ENCODE peak calls at places on chromosome 12, in four cellular contexts. K, N, J and Y are unnamed samples.

GRCh38 chr12:7907009-7907408 is 29.0 kb downstream of the SLC2A3 start:
- DNase-seq in K (no peak), N (no peak), J (peak; percentile 33), Y (peak; percentile 41)

GRCh38 chr12:115756271-115756670 is 521.2 kb downstream of the MED13L start:
- DNase-seq in K (no peak), N (no peak), J (no peak), Y (no peak)

GRCh38 chr12:130956456-130957303 is 3.0 kb downstream of the ADGRD1 start:
- DNase-seq in K (no peak), N (no peak), J (no peak), Y (no peak)

GRCh38 chr12:46787496-46788055 is 38.2 kb downstream of the SLC38A4 start:
- DNase-seq in K (no peak), N (no peak), J (no peak), Y (peak; percentile 49)

GRCh38 chr12:101592448-101592847 is 2.3 kb upstream of the MYBPC1 start:
- DNase-seq in K (no peak), N (no peak), J (no peak), Y (no peak)

GRCh38 chr12:10623131-10623530 is 9.7 kb upstream of the MAGOHB start:
- DNase-seq in K (no peak), N (no peak), J (no peak), Y (no peak)

GRCh38 chr12:34190054-34190453 is 167.8 kb downstream of the ALG10 start:
- DNase-seq in K (no peak), N (no peak), J (no peak), Y (no peak)

GRCh38 chr12:66495709-66496108 is 183.2 kb downstream of the GRIP1 start:
- DNase-seq in K (no peak), N (no peak), J (no peak), Y (no peak)

GRCh38 chr12:3335078-3335487 is 155.9 kb upstream of the PRMT8 start:
- DNase-seq in K (no peak), N (no peak), J (no peak), Y (no peak)

GRCh38 chr12:46553911-46554310 is 181.3 kb upstream of the SLC38A2 start:
- DNase-seq in K (no peak), N (no peak), J (no peak), Y (peak; percentile 86)

GRCh38 chr12:22410497-22410896 is 76.0 kb upstream of the ST8SIA1 start:
- DNase-seq in K (no peak), N (no peak), J (no peak), Y (no peak)

GRCh38 chr12:130281157-130281799 is 56.4 kb upstream of the PIWIL1 start:
- DNase-seq in K (no peak), N (peak; percentile 38), J (peak; percentile 15), Y (peak; percentile 11)

GRCh38 chr12:104573-105081 is 38.1 kb downstream of the IQSEC3 start:
- DNase-seq in K (no peak), N (no peak), J (peak; percentile 26), Y (no peak)

GRCh38 chr12:74365178-74365964 is 172.3 kb upstream of the ATXN7L3B start:
- DNase-seq in K (no peak), N (no peak), J (no peak), Y (peak; percentile 11)

GRCh38 chr12:60704171-60704914 is 1108.5 kb downstream of the SLC16A7 start:
- DNase-seq in K (no peak), N (no peak), J (no peak), Y (no peak)

GRCh38 chr12:79547735-79548347 is 142.9 kb downstream of the PAWR start:
- DNase-seq in K (no peak), N (peak; percentile 33), J (peak; percentile 43), Y (peak; percentile 77)

GRCh38 chr12:57726151-57726883 is 12.2 kb downstream of the AGAP2 start:
- DNase-seq in K (no peak), N (peak; percentile 61), J (peak; percentile 87), Y (peak; percentile 86)
- TF ChIP-seq CTCF in K (peak; percentile 60), N (peak; percentile 62), J (peak; percentile 77), Y (peak; percentile 81)

DNA sequence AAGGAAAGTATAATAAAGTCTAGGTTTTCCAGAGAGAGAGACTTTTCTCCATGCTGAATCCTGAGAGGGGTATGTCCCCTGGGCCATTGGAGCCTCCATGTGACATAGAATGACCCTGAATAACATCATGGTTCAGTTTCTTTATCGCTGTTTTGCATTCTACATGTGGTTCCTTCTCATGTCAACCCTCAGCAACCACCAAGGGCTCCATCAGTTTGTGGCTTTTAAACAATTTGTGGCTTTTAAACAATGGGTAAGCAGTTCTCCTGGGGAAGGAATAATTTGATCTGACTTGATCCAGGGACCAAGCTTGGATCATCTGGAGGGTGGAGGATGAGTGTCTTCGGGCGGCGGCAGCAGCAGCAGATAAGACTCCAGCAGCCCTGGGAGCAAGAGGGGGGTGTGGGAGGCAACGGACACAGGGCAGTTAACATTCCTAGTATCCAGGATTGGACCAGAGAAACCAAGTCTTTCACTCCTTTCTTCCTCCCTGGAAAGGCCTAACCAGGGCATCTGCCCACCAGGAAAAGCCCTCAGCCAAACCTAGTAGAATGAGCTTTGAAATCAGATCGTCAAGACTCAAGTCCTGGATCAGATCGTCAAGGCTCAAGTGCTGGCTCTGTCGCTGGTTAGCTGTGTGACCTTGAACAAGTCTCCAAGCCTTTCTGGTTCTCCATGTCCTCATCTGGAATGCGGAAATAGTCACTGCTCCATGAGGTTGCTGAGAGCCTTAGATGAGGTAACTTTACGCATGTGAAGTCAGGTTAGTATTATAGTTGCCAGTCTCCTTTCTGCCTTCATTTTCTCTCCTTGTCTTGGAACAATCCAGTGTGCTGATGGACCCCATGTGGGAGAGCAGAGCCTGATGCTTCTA is 27.8 kb upstream of the FAM222A start:
- DNase-seq in K (no peak), N (no peak), J (no peak), Y (no peak)
- H3K4me3 ChIP-seq in K (no peak overlapping the region), N (no peak overlapping the region), J (no peak overlapping the region), Y (no peak overlapping the region)

DNA sequence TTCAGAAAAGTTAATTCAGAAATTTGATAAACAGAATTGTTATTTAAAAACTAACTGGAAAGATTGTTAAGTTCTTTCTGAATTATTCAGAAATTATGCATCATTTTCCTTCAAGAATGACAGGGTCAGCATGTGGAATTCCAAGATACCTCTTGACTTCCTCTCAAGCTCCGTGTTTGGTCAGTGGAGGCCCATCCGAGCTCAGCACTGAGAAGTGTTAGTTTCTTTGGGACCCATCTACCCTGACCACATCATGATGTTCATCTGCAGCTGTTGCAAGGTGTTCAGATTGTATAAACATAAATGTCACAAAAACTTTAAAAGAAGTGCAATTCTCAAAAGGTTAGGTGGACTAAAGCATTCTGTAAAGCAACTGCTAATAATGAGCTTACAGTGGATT is 33.7 kb downstream of the MDM2 start:
- DNase-seq in K (no peak), N (no peak), J (no peak), Y (no peak)
- TF ChIP-seq CTCF in K (no peak), N (no peak), J (no peak), Y (no peak)

DNA sequence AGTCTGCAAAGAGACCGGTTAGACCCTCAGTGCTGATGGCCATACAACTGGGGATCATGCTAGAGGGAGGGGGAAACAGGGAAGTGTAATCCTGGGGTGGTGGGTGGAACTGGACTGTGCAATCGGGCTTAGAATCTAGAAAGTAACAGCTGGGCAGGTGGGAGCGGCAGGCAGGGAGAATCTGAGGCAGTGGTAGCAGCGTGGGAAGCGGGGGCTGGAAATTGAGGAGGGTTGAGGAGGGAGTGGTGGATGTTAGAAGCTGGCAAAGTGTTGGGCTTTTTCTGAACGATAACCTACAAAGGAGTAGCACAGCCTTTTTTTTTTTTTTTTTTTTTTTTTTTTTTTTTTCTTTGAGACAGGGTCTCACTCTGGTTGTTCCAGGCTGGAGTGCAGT is 3.1 kb upstream of the IGFBP6 start:
- DNase-seq in K (no peak), N (no peak), J (no peak), Y (no peak)
- H3K4me3 ChIP-seq in K (no peak overlapping the region), N (no peak overlapping the region), J (no peak overlapping the region), Y (no peak overlapping the region)

GRCh38 chr12:122722347-122722746 is 5.7 kb upstream of the HCAR3 start:
- DNase-seq in K (no peak), N (no peak), J (no peak), Y (no peak)

GRCh38 chr12:122726056-122726558 is 4.5 kb downstream of the HCAR1 start:
- DNase-seq in K (no peak), N (no peak), J (no peak), Y (no peak)

GRCh38 chr12:122725452-122725851 is 5.2 kb downstream of the HCAR1 start:
- DNase-seq in K (no peak), N (no peak), J (no peak), Y (no peak)

GRCh38 chr12:122724641-122725243 is 5.9 kb downstream of the HCAR1 start:
- DNase-seq in K (no peak), N (no peak), J (no peak), Y (no peak)

DNA sequence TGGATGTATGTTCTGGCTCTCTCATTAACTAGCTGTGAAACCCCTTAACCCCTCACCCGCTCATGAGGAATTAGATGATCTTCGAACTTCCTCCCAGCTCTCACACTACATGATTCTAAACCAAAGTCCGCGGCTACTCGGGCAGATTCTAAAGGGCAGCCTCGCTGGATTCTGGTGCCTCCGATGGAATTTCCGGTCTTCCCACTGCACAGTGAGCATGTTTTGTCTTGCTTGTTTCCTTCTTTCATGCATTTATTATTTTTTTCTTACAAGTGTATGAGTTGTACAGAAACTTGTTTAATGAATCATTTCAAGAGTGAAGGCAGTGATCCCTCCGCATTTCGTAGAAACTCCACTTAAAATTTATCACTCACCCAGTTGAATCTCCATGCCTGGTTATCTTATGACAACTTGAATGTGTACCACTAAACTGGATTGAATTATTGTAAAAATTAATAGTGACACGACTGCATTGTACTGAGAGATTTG is 4.5 kb upstream of the HCAR3 start:
- DNase-seq in K (no peak), N (no peak), J (no peak), Y (no peak)
- TF ChIP-seq CTCF in K (no peak), N (no peak), J (no peak), Y (no peak)

GRCh38 chr12:25251749-25252148 is 1.0 kb upstream of the KRAS start:
- DNase-seq in K (no peak), N (no peak), J (no peak), Y (no peak)
- H3K4me3 ChIP-seq in K (peak overlapping the region; percentile 98), N (peak overlapping the region; percentile 85), J (peak overlapping the region; percentile 96), Y (peak overlapping the region; percentile 68)

DNA sequence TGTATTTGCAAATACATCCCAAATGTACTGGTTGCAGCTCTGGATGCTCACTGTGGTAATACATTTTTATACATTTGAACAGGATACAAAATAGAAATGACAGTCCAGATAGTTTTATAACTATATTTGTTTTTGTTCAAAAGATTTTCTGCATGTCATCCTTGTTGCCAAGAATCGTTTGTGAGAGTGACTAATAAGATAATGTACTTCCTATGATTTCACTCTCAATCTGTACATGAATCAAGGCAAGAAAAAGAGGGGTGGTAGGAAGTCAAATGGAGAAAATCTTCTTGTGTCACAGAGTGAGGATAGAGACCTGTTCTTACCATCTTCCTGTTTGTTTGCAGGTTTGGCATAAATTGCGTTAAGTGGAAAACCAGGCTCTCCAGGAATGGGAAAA is 13.9 kb downstream of the ARPC3 start:
- DNase-seq in K (no peak), N (no peak), J (no peak), Y (no peak)
- TF ChIP-seq CTCF in K (no peak), N (no peak), J (no peak), Y (no peak)

DNA sequence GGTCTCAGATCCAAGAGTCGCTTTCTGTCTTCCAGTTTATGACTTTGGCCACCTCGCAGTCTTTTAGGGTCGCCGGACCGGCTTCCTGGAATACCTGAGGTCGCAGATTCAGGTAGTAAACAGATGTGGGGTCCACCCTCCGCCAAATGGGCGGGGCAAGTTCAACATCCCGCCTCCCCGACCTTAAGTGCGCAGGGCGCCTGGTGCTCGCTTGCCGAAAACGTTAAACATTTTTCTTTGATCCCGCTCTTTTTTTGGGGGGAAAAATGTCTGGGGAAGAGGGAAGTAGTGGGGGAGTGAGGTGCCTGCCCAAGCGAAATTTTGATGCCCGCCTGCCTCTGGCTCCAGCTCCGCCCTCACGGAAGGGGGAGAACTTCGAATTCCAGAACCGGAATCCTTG is 73.9 kb upstream of the TBX5 start:
- DNase-seq in K (no peak), N (no peak), J (no peak), Y (no peak)
- H3K4me3 ChIP-seq in K (peak overlapping the region; percentile 55), N (no peak overlapping the region), J (no peak overlapping the region), Y (peak overlapping the region; percentile 62)